ENCODE peak calls at places on chromosome 19, in seven cellular contexts. One of them, this sample, is unnamed.

GRCh38 chr19:33404506-33404905 is 31.0 kb downstream of the CEBPG start:
- DNase-seq in kidney epithelial cell: no peak
- DNase-seq in osteocyte: no peak
- DNase-seq in stimulated activated CD4-positive, alpha-beta T cell treated with anti-CD3 and anti-CD28 coated beads, Interleukin-4, amount 100 ng/mL, for 48 hours: no peak
- DNase-seq in BE2C: no peak
- DNase-seq in EL: no peak
- DNase-seq in posterior cingulate gyrus: peak
- DNase-seq in this sample: no peak

GRCh38 chr19:29507081-29507860 is 18.5 kb upstream of the VSTM2B start:
- DNase-seq in kidney epithelial cell: no peak
- DNase-seq in osteocyte: no peak
- DNase-seq in stimulated activated CD4-positive, alpha-beta T cell treated with anti-CD3 and anti-CD28 coated beads, Interleukin-4, amount 100 ng/mL, for 48 hours: no peak
- DNase-seq in BE2C: no peak
- DNase-seq in EL: no peak
- DNase-seq in posterior cingulate gyrus: no peak
- DNase-seq in this sample: no peak

GRCh38 chr19:55253264-55253663 is 5.6 kb downstream of the PPP6R1 start:
- DNase-seq in kidney epithelial cell: no peak
- DNase-seq in osteocyte: no peak
- DNase-seq in stimulated activated CD4-positive, alpha-beta T cell treated with anti-CD3 and anti-CD28 coated beads, Interleukin-4, amount 100 ng/mL, for 48 hours: no peak
- DNase-seq in BE2C: no peak
- DNase-seq in EL: no peak
- DNase-seq in posterior cingulate gyrus: no peak
- DNase-seq in this sample: peak

GRCh38 chr19:3518231-3518630 is 12.1 kb downstream of the FZR1 start:
- DNase-seq in kidney epithelial cell: no peak
- DNase-seq in osteocyte: no peak
- DNase-seq in stimulated activated CD4-positive, alpha-beta T cell treated with anti-CD3 and anti-CD28 coated beads, Interleukin-4, amount 100 ng/mL, for 48 hours: no peak
- DNase-seq in BE2C: no peak
- DNase-seq in EL: no peak
- DNase-seq in posterior cingulate gyrus: no peak
- DNase-seq in this sample: no peak

GRCh38 chr19:10420444-10421239 is at the start of gene PDE4A:
- DNase-seq in kidney epithelial cell: no peak
- DNase-seq in osteocyte: no peak
- DNase-seq in stimulated activated CD4-positive, alpha-beta T cell treated with anti-CD3 and anti-CD28 coated beads, Interleukin-4, amount 100 ng/mL, for 48 hours: no peak
- DNase-seq in BE2C: peak
- DNase-seq in EL: peak
- DNase-seq in posterior cingulate gyrus: no peak
- DNase-seq in this sample: no peak

GRCh38 chr19:2255982-2256685 is at the start of gene JSRP1:
- DNase-seq in kidney epithelial cell: no peak
- DNase-seq in osteocyte: no peak
- DNase-seq in stimulated activated CD4-positive, alpha-beta T cell treated with anti-CD3 and anti-CD28 coated beads, Interleukin-4, amount 100 ng/mL, for 48 hours: no peak
- DNase-seq in BE2C: peak
- DNase-seq in EL: no peak
- DNase-seq in posterior cingulate gyrus: no peak
- DNase-seq in this sample: no peak

GRCh38 chr19:18131841-18132596 is 20.9 kb upstream of the PIK3R2 start:
- DNase-seq in kidney epithelial cell: no peak
- DNase-seq in osteocyte: no peak
- DNase-seq in stimulated activated CD4-positive, alpha-beta T cell treated with anti-CD3 and anti-CD28 coated beads, Interleukin-4, amount 100 ng/mL, for 48 hours: no peak
- DNase-seq in BE2C: peak
- DNase-seq in EL: no peak
- DNase-seq in posterior cingulate gyrus: no peak
- DNase-seq in this sample: no peak

GRCh38 chr19:50728084-50728737 is 5.0 kb downstream of the CLEC11A start:
- DNase-seq in kidney epithelial cell: peak
- DNase-seq in osteocyte: no peak
- DNase-seq in stimulated activated CD4-positive, alpha-beta T cell treated with anti-CD3 and anti-CD28 coated beads, Interleukin-4, amount 100 ng/mL, for 48 hours: peak
- DNase-seq in BE2C: peak
- DNase-seq in EL: peak
- DNase-seq in posterior cingulate gyrus: peak
- DNase-seq in this sample: peak

GRCh38 chr19:35742121-35742724 is at the start of gene IGFLR1:
- DNase-seq in kidney epithelial cell: no peak
- DNase-seq in osteocyte: no peak
- DNase-seq in stimulated activated CD4-positive, alpha-beta T cell treated with anti-CD3 and anti-CD28 coated beads, Interleukin-4, amount 100 ng/mL, for 48 hours: peak
- DNase-seq in BE2C: no peak
- DNase-seq in EL: no peak
- DNase-seq in posterior cingulate gyrus: no peak
- DNase-seq in this sample: no peak